ENCODE peak calls at places on chromosomes 6 and 20, in six cellular contexts. A, K, G, W, U and Y are unnamed samples.

GRCh38 chr6:44096615-44097014 is 30.6 kb downstream of the MRPL14 start:
- DNase-seq in U (peak), K (peak), G (peak), W (peak), A (peak), Y (peak)

GRCh38 chr6:42450314-42451145 is 1.2 kb downstream of the TRERF1 start:
- DNase-seq in W (no peak), U (peak), G (no peak), A (peak), K (no peak), Y (peak)

GRCh38 chr6:3165631-3166534 is 8.5 kb upstream of the TUBB2A start:
- DNase-seq in W (no peak), U (peak), K (no peak), A (no peak), G (no peak), Y (no peak)

GRCh38 chr6:156954781-156955180 is 177.6 kb downstream of the ARID1B start:
- DNase-seq in U (no peak), W (no peak), A (no peak), G (no peak), K (no peak), Y (no peak)

GRCh38 chr6:102798631-102799030 is 1405.1 kb downstream of the GRIK2 start:
- DNase-seq in K (no peak), W (no peak), A (no peak), G (no peak), U (no peak), Y (no peak)

GRCh38 chr20:36819662-36820061 is 46.1 kb upstream of the DSN1 start:
- DNase-seq in W (no peak), A (no peak), G (no peak), K (no peak), U (no peak), Y (no peak)

GRCh38 chr6:150880336-150880735 is 14.8 kb downstream of the MTHFD1L start:
- DNase-seq in K (no peak), G (no peak), A (no peak), U (no peak), W (no peak), Y (no peak)

GRCh38 chr20:19552144-19552895 is 205.7 kb upstream of the RIN2 start:
- DNase-seq in U (peak), K (no peak), A (no peak), W (no peak), G (peak), Y (no peak)

GRCh38 chr6:42367353-42368011 is 84.2 kb downstream of the TRERF1 start:
- DNase-seq in A (peak), K (no peak), W (no peak), G (peak), U (peak), Y (no peak)

GRCh38 chr20:10231290-10231689 is 12.7 kb downstream of the SNAP25 start:
- DNase-seq in G (no peak), W (peak), K (no peak), A (no peak), U (no peak), Y (no peak)

GRCh38 chr6:26250806-26251075 is 114.3 kb upstream of the BTN3A2 start:
- DNase-seq in W (no peak), K (no peak), G (no peak), A (peak), U (peak), Y (no peak)

GRCh38 chr6:26249959-26250805 is 114.8 kb upstream of the BTN3A2 start:
- DNase-seq in K (no peak), A (peak), U (peak), G (peak), W (peak), Y (no peak)

GRCh38 chr6:26249709-26249958 is 115.4 kb upstream of the BTN3A2 start:
- DNase-seq in A (no peak), U (no peak), W (no peak), G (no peak), K (no peak), Y (no peak)

GRCh38 chr6:26254666-26255176 is 110.3 kb upstream of the BTN3A2 start:
- DNase-seq in U (no peak), G (no peak), A (no peak), W (no peak), K (no peak), Y (no peak)

DNA sequence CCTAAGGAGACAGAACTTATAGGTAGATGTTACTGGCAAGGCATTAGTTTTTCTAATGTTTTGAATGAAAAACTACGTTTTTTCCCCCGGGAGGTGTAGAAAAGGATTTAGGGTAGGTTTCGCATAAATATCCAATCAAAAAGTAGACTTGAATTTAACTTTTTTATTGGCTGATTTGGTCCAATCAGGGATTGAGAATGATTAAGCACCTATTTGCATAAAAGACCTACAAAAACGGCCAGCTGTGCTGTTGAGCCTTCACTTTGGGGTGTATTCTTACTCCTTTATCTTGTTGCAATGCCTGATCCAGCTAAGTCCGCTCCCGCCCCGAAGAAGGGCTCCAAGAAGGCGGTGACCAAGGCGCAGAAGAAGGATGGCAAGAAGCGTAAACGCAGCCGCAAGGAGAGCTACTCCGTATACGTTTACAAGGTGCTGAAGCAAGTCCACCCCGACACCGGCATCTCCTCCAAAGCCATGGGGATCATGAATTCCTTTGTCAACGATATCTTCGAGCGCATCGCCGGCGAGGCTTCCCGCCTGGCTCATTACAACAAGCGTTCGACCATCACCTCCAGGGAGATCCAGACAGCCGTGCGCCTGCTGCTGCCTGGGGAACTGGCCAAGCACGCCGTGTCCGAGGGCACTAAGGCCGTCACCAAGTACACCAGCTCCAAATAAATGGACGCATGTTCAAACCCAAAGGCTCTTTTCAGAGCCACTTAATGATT is 113.5 kb upstream of the BTN3A2 start:
- DNase-seq in A (peak), K (no peak), G (peak), U (peak), W (peak), Y (no peak)
- TF ChIP-seq POLR2A in A (peak), K (no peak), G (peak), U (peak), W (no peak), Y (peak)

DNA sequence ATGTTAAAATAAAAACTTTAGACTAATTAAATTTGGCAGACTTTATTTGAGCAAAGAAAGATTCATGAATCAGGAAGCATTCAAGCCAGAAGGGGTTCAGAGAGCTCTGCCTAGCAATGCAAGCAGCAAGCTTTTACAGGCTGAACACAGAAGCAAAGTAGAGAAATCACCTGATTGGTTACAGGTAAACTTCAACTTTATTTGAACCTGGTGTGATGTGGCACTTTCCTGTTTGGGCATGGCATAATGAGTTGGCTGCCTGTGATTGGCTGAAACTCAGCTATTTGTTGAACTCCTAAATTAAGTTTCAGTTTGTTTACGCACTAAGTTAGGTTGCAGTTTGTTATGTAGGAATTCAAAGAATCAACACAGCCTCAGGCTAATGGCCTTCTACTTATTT is 123.0 kb upstream of the TMEM170B start:
- DNase-seq in K (peak), U (no peak), A (no peak), W (no peak), G (no peak), Y (no peak)
- TF ChIP-seq POLR2A in K (no peak), U (no peak), A (no peak), W (no peak), G (no peak), Y (no peak)

DNA sequence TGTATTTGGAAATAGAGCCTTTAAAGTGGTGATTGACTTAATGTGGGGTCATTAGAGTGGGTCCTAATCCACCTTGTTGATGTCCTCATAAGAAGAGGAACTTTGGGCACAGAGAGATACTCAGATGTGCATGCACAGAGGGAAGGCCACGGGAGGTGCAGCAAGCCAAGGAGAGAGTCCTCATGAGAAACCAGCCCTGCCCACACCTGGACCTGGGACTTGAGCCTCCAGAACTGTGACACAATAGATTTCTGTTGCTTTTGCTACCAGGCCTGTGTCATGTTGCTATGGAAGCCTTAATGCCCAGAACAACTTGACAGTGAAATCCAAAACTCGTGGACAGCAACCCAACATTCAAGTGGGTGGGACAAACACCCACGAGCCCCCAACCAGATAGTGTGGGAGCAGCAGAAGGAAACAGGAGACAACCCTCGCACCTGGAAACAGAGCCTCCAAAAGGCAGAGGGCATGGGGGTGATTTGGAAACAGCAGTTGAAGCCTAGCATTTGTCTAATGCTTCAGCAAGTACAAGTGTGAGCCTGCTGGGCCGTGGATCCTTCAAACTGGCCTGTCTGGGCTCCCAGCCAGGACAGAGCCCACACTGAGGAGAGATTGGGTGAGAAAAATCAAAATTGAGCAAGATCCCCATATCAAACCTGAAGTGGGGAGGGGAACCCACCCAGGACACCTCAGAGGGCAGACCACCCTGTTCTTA is 201.0 kb upstream of the CST7 start:
- DNase-seq in A (no peak), U (no peak), G (peak), K (no peak), W (no peak), Y (no peak)
- TF ChIP-seq POLR2A in A (no peak), U (no peak), G (no peak), K (no peak), W (no peak), Y (no peak)

DNA sequence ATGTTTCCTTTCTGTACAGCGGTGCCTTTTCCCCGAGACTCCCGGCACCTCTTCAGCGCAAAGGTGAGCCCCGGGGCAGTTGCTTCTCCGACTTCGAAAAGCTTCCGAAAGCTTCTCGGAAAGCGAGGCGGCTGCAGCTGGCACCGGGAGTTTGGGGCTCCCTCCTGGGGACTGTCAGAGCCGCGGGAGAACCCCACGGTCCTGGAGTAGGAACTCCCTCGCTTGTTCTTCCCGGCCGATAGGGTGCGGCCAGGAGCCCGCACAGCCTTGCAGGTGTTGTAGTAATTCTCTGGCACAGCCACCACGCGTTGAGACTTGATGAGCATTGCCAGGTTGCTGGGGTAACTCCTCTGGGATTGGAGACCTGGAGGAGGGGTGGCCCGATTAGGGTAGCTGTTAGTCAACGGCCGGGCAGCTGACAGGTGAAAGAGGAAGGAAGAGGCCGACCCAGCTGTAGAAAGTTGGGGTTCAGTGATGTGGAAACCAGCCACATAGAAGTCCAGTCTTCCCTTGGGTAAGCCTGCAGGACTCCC is 708 bp downstream of the KDM1B start:
- DNase-seq in W (peak), G (peak), K (peak), A (peak), U (peak), Y (peak)
- TF ChIP-seq POLR2A in W (no peak), G (peak), K (no peak), A (no peak), U (no peak), Y (no peak)

GRCh38 chr6:16148498-16148897 is 19.6 kb downstream of the MYLIP start:
- DNase-seq in A (peak), G (peak), K (no peak), U (no peak), W (no peak), Y (no peak)

GRCh38 chr6:16149305-16149704 is 20.4 kb downstream of the MYLIP start:
- DNase-seq in W (no peak), U (no peak), G (no peak), A (no peak), K (no peak), Y (no peak)

GRCh38 chr6:16153451-16153850 is 24.6 kb downstream of the MYLIP start:
- DNase-seq in G (no peak), A (no peak), U (no peak), W (no peak), K (no peak), Y (no peak)

GRCh38 chr6:16146527-16146955 is 17.7 kb downstream of the MYLIP start:
- DNase-seq in A (no peak), K (no peak), W (no peak), U (no peak), G (peak), Y (no peak)

GRCh38 chr6:16150098-16150497 is 21.2 kb downstream of the MYLIP start:
- DNase-seq in A (no peak), U (no peak), G (no peak), K (no peak), W (no peak), Y (no peak)
- TF ChIP-seq POLR2A in A (no peak), U (no peak), G (no peak), K (no peak), W (no peak), Y (no peak)